ENCODE peak calls at places on chromosomes 5 and 9, in five cellular contexts. One of them, this sample, is unnamed.

GRCh38 chr9:110101531-110102161 is 106.3 kb downstream of the C9orf152 start:
- DNase-seq in neural progenitor cell: no peak
- DNase-seq in HCT116: no peak
- DNase-seq in trophoblast cell: no peak
- DNase-seq in PC-3: no peak
- DNase-seq in this sample: no peak

GRCh38 chr5:154618696-154619095 is 136.5 kb upstream of the LARP1 start:
- DNase-seq in neural progenitor cell: no peak
- DNase-seq in HCT116: no peak
- DNase-seq in trophoblast cell: peak; percentile 68
- DNase-seq in PC-3: no peak
- DNase-seq in this sample: no peak

GRCh38 chr9:96256800-96257199 is 45.2 kb downstream of the HSD17B3 start:
- DNase-seq in neural progenitor cell: no peak
- DNase-seq in HCT116: peak; percentile 82
- DNase-seq in trophoblast cell: peak; percentile 1
- DNase-seq in PC-3: peak; percentile 70
- DNase-seq in this sample: no peak

GRCh38 chr5:133112026-133112660 is 60.3 kb downstream of the HSPA4 start:
- DNase-seq in neural progenitor cell: no peak
- DNase-seq in HCT116: no peak
- DNase-seq in trophoblast cell: no peak
- DNase-seq in PC-3: no peak
- DNase-seq in this sample: no peak

GRCh38 chr9:122095010-122095767 is 2.1 kb upstream of the TTLL11 start:
- DNase-seq in neural progenitor cell: peak; percentile 75
- DNase-seq in HCT116: peak; percentile 66
- DNase-seq in trophoblast cell: peak; percentile 81
- DNase-seq in PC-3: peak; percentile 65
- DNase-seq in this sample: peak; percentile 79

GRCh38 chr5:107669543-107670027 is 1.2 kb downstream of the EFNA5 start:
- DNase-seq in neural progenitor cell: peak; percentile 53
- DNase-seq in HCT116: no peak
- DNase-seq in trophoblast cell: no peak
- DNase-seq in PC-3: peak; percentile 43
- DNase-seq in this sample: peak; percentile 36

GRCh38 chr9:137606005-137606601 is 617 bp downstream of the ARRDC1 start:
- DNase-seq in neural progenitor cell: peak; percentile 56
- DNase-seq in HCT116: no peak
- DNase-seq in trophoblast cell: peak; percentile 32
- DNase-seq in PC-3: no peak
- DNase-seq in this sample: peak; percentile 48

GRCh38 chr5:52800394-52801213 is 12.9 kb downstream of the ITGA1 start:
- DNase-seq in neural progenitor cell: peak; percentile 73
- DNase-seq in HCT116: no peak
- DNase-seq in trophoblast cell: peak; percentile 82
- DNase-seq in PC-3: peak; percentile 64
- DNase-seq in this sample: peak; percentile 91

GRCh38 chr5:169070413-169070812 is 230.5 kb downstream of the SLIT3 start:
- DNase-seq in neural progenitor cell: no peak
- DNase-seq in HCT116: no peak
- DNase-seq in trophoblast cell: no peak
- DNase-seq in PC-3: no peak
- DNase-seq in this sample: no peak

GRCh38 chr9:134899168-134899567 is 18.5 kb downstream of the FCN1 start:
- DNase-seq in neural progenitor cell: no peak
- DNase-seq in HCT116: no peak
- DNase-seq in trophoblast cell: no peak
- DNase-seq in PC-3: no peak
- DNase-seq in this sample: no peak

GRCh38 chr9:78101247-78101646 is 69.6 kb upstream of the GNAQ start:
- DNase-seq in neural progenitor cell: no peak
- DNase-seq in HCT116: no peak
- DNase-seq in trophoblast cell: no peak
- DNase-seq in PC-3: no peak
- DNase-seq in this sample: no peak

GRCh38 chr5:14342306-14342705 is 199.2 kb downstream of the TRIO start:
- DNase-seq in neural progenitor cell: no peak
- DNase-seq in HCT116: no peak
- DNase-seq in trophoblast cell: peak; percentile 14
- DNase-seq in PC-3: no peak
- DNase-seq in this sample: peak; percentile 39

GRCh38 chr9:98635374-98635773 is 73.4 kb downstream of the GABBR2 start:
- DNase-seq in neural progenitor cell: no peak
- DNase-seq in HCT116: no peak
- DNase-seq in trophoblast cell: peak; percentile 11
- DNase-seq in PC-3: peak; percentile 68
- DNase-seq in this sample: peak; percentile 62

GRCh38 chr5:132663771-132664695 is 6.1 kb downstream of the IL13 start:
- DNase-seq in neural progenitor cell: no peak
- DNase-seq in HCT116: no peak
- DNase-seq in trophoblast cell: no peak
- DNase-seq in PC-3: no peak
- DNase-seq in this sample: no peak

GRCh38 chr5:10588779-10589447 is 25.0 kb downstream of the ANKRD33B start:
- DNase-seq in neural progenitor cell: no peak
- DNase-seq in HCT116: no peak
- DNase-seq in trophoblast cell: no peak
- DNase-seq in PC-3: no peak
- DNase-seq in this sample: no peak

GRCh38 chr5:58984009-58984525 is 401.2 kb downstream of the RAB3C start:
- DNase-seq in neural progenitor cell: no peak
- DNase-seq in HCT116: no peak
- DNase-seq in trophoblast cell: no peak
- DNase-seq in PC-3: no peak
- DNase-seq in this sample: no peak

GRCh38 chr5:112703866-112704820 is 33.5 kb upstream of the APC start:
- DNase-seq in neural progenitor cell: no peak
- DNase-seq in HCT116: no peak
- DNase-seq in trophoblast cell: no peak
- DNase-seq in PC-3: peak; percentile 11
- DNase-seq in this sample: peak; percentile 49

GRCh38 chr5:9545959-9546851 is at the start of gene SEMA5A:
- DNase-seq in neural progenitor cell: peak; percentile 90
- DNase-seq in HCT116: no peak
- DNase-seq in trophoblast cell: peak; percentile 63
- DNase-seq in PC-3: peak; percentile 69
- DNase-seq in this sample: peak; percentile 86

GRCh38 chr5:135391123-135391868 is 7.7 kb downstream of the MACROH2A1 start:
- DNase-seq in neural progenitor cell: peak; percentile 26
- DNase-seq in HCT116: no peak
- DNase-seq in trophoblast cell: no peak
- DNase-seq in PC-3: no peak
- DNase-seq in this sample: peak; percentile 90

GRCh38 chr5:135391869-135392255 is 7.2 kb downstream of the MACROH2A1 start:
- DNase-seq in neural progenitor cell: no peak
- DNase-seq in HCT116: no peak
- DNase-seq in trophoblast cell: no peak
- DNase-seq in PC-3: no peak
- DNase-seq in this sample: peak; percentile 20

GRCh38 chr5:135393691-135394090 is 5.3 kb downstream of the MACROH2A1 start:
- DNase-seq in neural progenitor cell: no peak
- DNase-seq in HCT116: no peak
- DNase-seq in trophoblast cell: no peak
- DNase-seq in PC-3: no peak
- DNase-seq in this sample: peak; percentile 49

GRCh38 chr5:135393229-135393628 is 5.8 kb downstream of the MACROH2A1 start:
- DNase-seq in neural progenitor cell: no peak
- DNase-seq in HCT116: no peak
- DNase-seq in trophoblast cell: peak; percentile 26
- DNase-seq in PC-3: no peak
- DNase-seq in this sample: no peak

DNA sequence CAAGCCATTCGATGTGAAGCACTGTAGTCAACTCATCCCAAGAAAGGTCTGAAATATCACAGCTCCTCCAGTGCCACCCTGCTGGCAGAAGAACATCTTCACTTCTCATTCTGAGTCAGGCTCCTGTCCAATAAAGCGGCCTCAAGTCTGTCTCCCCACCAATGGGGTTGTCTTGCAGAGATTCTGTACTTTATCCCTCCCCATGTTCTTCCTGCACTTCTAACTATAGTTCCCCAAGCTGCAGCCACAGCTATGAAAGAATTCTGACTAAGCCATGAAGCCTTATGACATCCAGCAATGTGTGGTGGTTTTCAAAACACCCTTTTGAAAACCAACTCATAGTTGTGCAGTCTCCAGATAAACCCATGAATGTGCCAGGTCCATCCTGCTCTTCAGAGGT is 6.8 kb downstream of the MACROH2A1 start:
- DNase-seq in neural progenitor cell: no peak
- DNase-seq in HCT116: no peak
- DNase-seq in trophoblast cell: no peak
- DNase-seq in PC-3: no peak
- DNase-seq in this sample: peak; percentile 91
- H3K27ac ChIP-seq in neural progenitor cell: no peak overlapping the region
- H3K27ac ChIP-seq in HCT116: no peak overlapping the region
- H3K27ac ChIP-seq in trophoblast cell: no peak overlapping the region
- H3K27ac ChIP-seq in PC-3: no peak overlapping the region
- H3K27ac ChIP-seq in this sample: peak overlapping the region; percentile 89

GRCh38 chr5:69046375-69046957 is 47.3 kb upstream of the SLC30A5 start:
- DNase-seq in neural progenitor cell: no peak
- DNase-seq in HCT116: no peak
- DNase-seq in trophoblast cell: no peak
- DNase-seq in PC-3: no peak
- DNase-seq in this sample: peak; percentile 40
- H2AFZ ChIP-seq in neural progenitor cell: peak overlapping the region; percentile 73
- H2AFZ ChIP-seq in HCT116: peak overlapping the region; percentile 59
- H2AFZ ChIP-seq in trophoblast cell: no peak overlapping the region
- H2AFZ ChIP-seq in PC-3: peak overlapping the region; percentile 71
- H2AFZ ChIP-seq in this sample: peak overlapping the region; percentile 69

GRCh38 chr9:89171693-89172092 is 6.9 kb downstream of the SHC3 start:
- DNase-seq in neural progenitor cell: no peak
- DNase-seq in HCT116: no peak
- DNase-seq in trophoblast cell: no peak
- DNase-seq in PC-3: peak; percentile 24
- DNase-seq in this sample: no peak
- H3K9ac ChIP-seq in neural progenitor cell: no peak overlapping the region
- H3K9ac ChIP-seq in HCT116: no peak overlapping the region
- H3K9ac ChIP-seq in trophoblast cell: no peak overlapping the region
- H3K9ac ChIP-seq in PC-3: no peak overlapping the region
- H3K9ac ChIP-seq in this sample: no peak overlapping the region

GRCh38 chr5:157370967-157371366 is 89.0 kb upstream of the NIPAL4 start:
- DNase-seq in neural progenitor cell: peak; percentile 70
- DNase-seq in HCT116: no peak
- DNase-seq in trophoblast cell: no peak
- DNase-seq in PC-3: no peak
- DNase-seq in this sample: no peak

GRCh38 chr5:157365732-157366131 is 94.3 kb upstream of the NIPAL4 start:
- DNase-seq in neural progenitor cell: no peak
- DNase-seq in HCT116: no peak
- DNase-seq in trophoblast cell: no peak
- DNase-seq in PC-3: no peak
- DNase-seq in this sample: peak; percentile 61

GRCh38 chr5:157369507-157369906 is 90.5 kb upstream of the NIPAL4 start:
- DNase-seq in neural progenitor cell: no peak
- DNase-seq in HCT116: no peak
- DNase-seq in trophoblast cell: no peak
- DNase-seq in PC-3: no peak
- DNase-seq in this sample: no peak

GRCh38 chr5:157362982-157363381 is 97.0 kb upstream of the NIPAL4 start:
- DNase-seq in neural progenitor cell: no peak
- DNase-seq in HCT116: no peak
- DNase-seq in trophoblast cell: no peak
- DNase-seq in PC-3: peak; percentile 61
- DNase-seq in this sample: no peak

DNA sequence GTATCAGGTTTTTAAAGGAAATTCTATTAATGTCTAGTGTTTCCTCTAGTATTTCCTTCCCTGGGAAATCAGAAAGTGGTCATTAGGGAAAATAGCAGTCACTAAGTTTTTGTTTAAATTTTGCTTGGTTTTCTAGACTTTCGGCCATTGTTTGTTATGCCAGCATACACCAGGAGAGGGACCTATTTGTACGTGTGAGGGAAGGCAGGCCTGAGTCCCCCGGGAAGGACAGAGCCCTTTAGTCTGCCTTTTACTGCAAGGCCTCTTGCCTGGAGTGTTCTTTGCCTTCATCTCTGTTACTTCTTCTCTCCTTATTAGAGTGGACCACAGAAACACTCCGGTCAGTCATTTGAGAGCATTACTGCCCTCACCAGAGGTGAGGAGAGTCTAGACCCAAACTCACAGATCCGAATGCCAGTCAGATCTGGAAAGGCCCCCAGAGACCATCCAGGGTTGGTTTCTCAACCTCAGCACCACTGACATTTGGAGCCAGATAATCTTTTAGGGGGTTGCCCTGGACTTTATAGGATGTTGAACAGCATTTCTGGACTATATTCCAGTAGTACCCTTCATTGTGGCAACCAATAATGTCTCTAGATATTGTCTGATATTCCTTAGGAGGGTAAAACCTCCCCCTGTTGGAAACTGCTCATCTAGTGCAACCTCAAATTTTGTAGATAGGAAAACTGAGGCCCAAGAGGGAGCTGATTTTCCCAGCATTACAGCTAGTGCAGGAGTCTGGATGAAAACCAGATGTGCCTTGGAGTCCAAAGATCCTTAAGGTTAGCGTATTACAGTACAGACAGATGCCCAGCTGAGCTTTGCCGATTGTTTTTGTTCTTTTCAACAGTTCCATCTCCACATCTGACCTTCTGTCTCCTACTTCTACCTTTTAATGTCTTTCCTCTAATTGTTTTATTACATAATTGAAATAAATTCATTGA is 93.0 kb upstream of the NIPAL4 start:
- DNase-seq in neural progenitor cell: peak; percentile 72
- DNase-seq in HCT116: no peak
- DNase-seq in trophoblast cell: no peak
- DNase-seq in PC-3: peak; percentile 86
- DNase-seq in this sample: peak; percentile 84
- H3K27ac ChIP-seq in neural progenitor cell: no peak overlapping the region
- H3K27ac ChIP-seq in HCT116: no peak overlapping the region
- H3K27ac ChIP-seq in trophoblast cell: peak overlapping the region; percentile 90
- H3K27ac ChIP-seq in PC-3: peak overlapping the region; percentile 1
- H3K27ac ChIP-seq in this sample: no peak overlapping the region